ENCODE peak calls at places on chromosomes 13 and 19, in nine cellular contexts. One of them, this sample, is unnamed.
A peak's percentile ranks its signal among the peaks of the same experiment; 100 is the strongest.

GRCh38 chr13:108961542-108962125 is 332.2 kb downstream of the MYO16 start:
- DNase-seq in stomach: no peak
- DNase-seq in HCT116: peak; percentile 31
- DNase-seq in testis: no peak
- DNase-seq in A549: peak; percentile 4
- DNase-seq in H1: no peak
- DNase-seq in suprapubic skin: no peak
- DNase-seq in breast epithelium: no peak
- DNase-seq in IMR-90: peak; percentile 62
- DNase-seq in this sample: peak; percentile 56

GRCh38 chr19:37738371-37738770 is 18.8 kb upstream of the ZNF607 start:
- DNase-seq in stomach: no peak
- DNase-seq in A549: no peak
- DNase-seq in suprapubic skin: no peak
- DNase-seq in IMR-90: no peak
- DNase-seq in H1: no peak
- DNase-seq in HCT116: no peak
- DNase-seq in breast epithelium: no peak
- DNase-seq in testis: no peak
- DNase-seq in this sample: no peak

GRCh38 chr13:101416181-101417042 is at the start of gene NALCN:
- DNase-seq in testis: peak; percentile 31
- DNase-seq in H1: no peak
- DNase-seq in HCT116: no peak
- DNase-seq in suprapubic skin: peak; percentile 60
- DNase-seq in IMR-90: no peak
- DNase-seq in stomach: no peak
- DNase-seq in breast epithelium: no peak
- DNase-seq in A549: peak; percentile 6
- DNase-seq in this sample: no peak

GRCh38 chr13:73778242-73778864 is 355.9 kb downstream of the KLF12 start:
- DNase-seq in suprapubic skin: no peak
- DNase-seq in H1: no peak
- DNase-seq in IMR-90: no peak
- DNase-seq in breast epithelium: no peak
- DNase-seq in A549: no peak
- DNase-seq in HCT116: no peak
- DNase-seq in stomach: no peak
- DNase-seq in testis: no peak
- DNase-seq in this sample: no peak

GRCh38 chr13:114140909-114141255 is 8.5 kb upstream of the RASA3 start:
- DNase-seq in stomach: no peak
- DNase-seq in breast epithelium: no peak
- DNase-seq in IMR-90: no peak
- DNase-seq in HCT116: no peak
- DNase-seq in testis: no peak
- DNase-seq in A549: no peak
- DNase-seq in suprapubic skin: no peak
- DNase-seq in H1: no peak
- DNase-seq in this sample: no peak

GRCh38 chr19:30634431-30634830 is 262.2 kb downstream of the ZNF536 start:
- DNase-seq in suprapubic skin: no peak
- DNase-seq in stomach: no peak
- DNase-seq in HCT116: no peak
- DNase-seq in testis: no peak
- DNase-seq in H1: no peak
- DNase-seq in breast epithelium: no peak
- DNase-seq in A549: no peak
- DNase-seq in IMR-90: no peak
- DNase-seq in this sample: no peak

GRCh38 chr19:35462476-35462953 is 14.5 kb downstream of the FFAR2 start:
- DNase-seq in testis: no peak
- DNase-seq in H1: no peak
- DNase-seq in HCT116: no peak
- DNase-seq in suprapubic skin: no peak
- DNase-seq in stomach: no peak
- DNase-seq in breast epithelium: no peak
- DNase-seq in A549: no peak
- DNase-seq in IMR-90: no peak
- DNase-seq in this sample: no peak

GRCh38 chr13:110714798-110715394 is 1.4 kb downstream of the ING1 start:
- DNase-seq in stomach: peak; percentile 55
- DNase-seq in testis: peak; percentile 57
- DNase-seq in suprapubic skin: peak; percentile 85
- DNase-seq in A549: no peak
- DNase-seq in IMR-90: peak; percentile 25
- DNase-seq in H1: no peak
- DNase-seq in HCT116: no peak
- DNase-seq in breast epithelium: peak; percentile 61
- DNase-seq in this sample: peak; percentile 82

GRCh38 chr13:19845758-19846157 is 17.7 kb downstream of the ZMYM5 start:
- DNase-seq in breast epithelium: no peak
- DNase-seq in A549: peak; percentile 78
- DNase-seq in HCT116: peak; percentile 77
- DNase-seq in stomach: no peak
- DNase-seq in suprapubic skin: no peak
- DNase-seq in testis: no peak
- DNase-seq in IMR-90: peak; percentile 99
- DNase-seq in H1: no peak
- DNase-seq in this sample: peak; percentile 41

GRCh38 chr19:2016041-2016807 is 710 bp upstream of the BTBD2 start:
- DNase-seq in IMR-90: peak; percentile 81
- DNase-seq in stomach: peak; percentile 69
- DNase-seq in HCT116: peak; percentile 73
- DNase-seq in suprapubic skin: peak; percentile 90
- DNase-seq in breast epithelium: peak; percentile 78
- DNase-seq in testis: peak; percentile 79
- DNase-seq in H1: no peak
- DNase-seq in A549: peak; percentile 68
- DNase-seq in this sample: peak; percentile 62

GRCh38 chr13:33202644-33203169 is 82.8 kb downstream of the STARD13 start:
- DNase-seq in HCT116: no peak
- DNase-seq in H1: no peak
- DNase-seq in A549: no peak
- DNase-seq in suprapubic skin: no peak
- DNase-seq in stomach: no peak
- DNase-seq in testis: no peak
- DNase-seq in breast epithelium: no peak
- DNase-seq in IMR-90: no peak
- DNase-seq in this sample: no peak

GRCh38 chr19:38513762-38514167 is 80.3 kb downstream of the RYR1 start:
- DNase-seq in breast epithelium: no peak
- DNase-seq in stomach: no peak
- DNase-seq in IMR-90: no peak
- DNase-seq in A549: no peak
- DNase-seq in suprapubic skin: no peak
- DNase-seq in testis: no peak
- DNase-seq in H1: no peak
- DNase-seq in HCT116: no peak
- DNase-seq in this sample: no peak

GRCh38 chr19:30060872-30061556 is 119.0 kb downstream of the URI1 start:
- DNase-seq in testis: no peak
- DNase-seq in HCT116: no peak
- DNase-seq in stomach: no peak
- DNase-seq in suprapubic skin: no peak
- DNase-seq in H1: no peak
- DNase-seq in breast epithelium: no peak
- DNase-seq in A549: no peak
- DNase-seq in IMR-90: no peak
- DNase-seq in this sample: no peak

GRCh38 chr13:76632388-76633044 is 253.7 kb downstream of the KCTD12 start:
- DNase-seq in suprapubic skin: no peak
- DNase-seq in breast epithelium: no peak
- DNase-seq in A549: no peak
- DNase-seq in H1: no peak
- DNase-seq in testis: no peak
- DNase-seq in HCT116: no peak
- DNase-seq in stomach: no peak
- DNase-seq in IMR-90: no peak
- DNase-seq in this sample: no peak

GRCh38 chr19:31389874-31390273 is 40.6 kb upstream of the TSHZ3 start:
- DNase-seq in IMR-90: no peak
- DNase-seq in H1: no peak
- DNase-seq in A549: no peak
- DNase-seq in HCT116: no peak
- DNase-seq in suprapubic skin: no peak
- DNase-seq in stomach: no peak
- DNase-seq in testis: no peak
- DNase-seq in breast epithelium: no peak
- DNase-seq in this sample: no peak

GRCh38 chr13:26923824-26924605 is 163.4 kb upstream of the GPR12 start:
- DNase-seq in testis: peak; percentile 26
- DNase-seq in HCT116: no peak
- DNase-seq in breast epithelium: no peak
- DNase-seq in IMR-90: peak; percentile 34
- DNase-seq in suprapubic skin: no peak
- DNase-seq in stomach: no peak
- DNase-seq in H1: no peak
- DNase-seq in A549: no peak
- DNase-seq in this sample: no peak

GRCh38 chr19:11204943-11205349 is 7.6 kb upstream of the KANK2 start:
- DNase-seq in A549: no peak
- DNase-seq in breast epithelium: no peak
- DNase-seq in testis: no peak
- DNase-seq in stomach: no peak
- DNase-seq in H1: no peak
- DNase-seq in suprapubic skin: no peak
- DNase-seq in IMR-90: no peak
- DNase-seq in HCT116: no peak
- DNase-seq in this sample: no peak

GRCh38 chr19:11174336-11174735 is 18.8 kb upstream of the SPC24 start:
- DNase-seq in H1: no peak
- DNase-seq in breast epithelium: no peak
- DNase-seq in suprapubic skin: no peak
- DNase-seq in stomach: no peak
- DNase-seq in HCT116: no peak
- DNase-seq in testis: no peak
- DNase-seq in A549: no peak
- DNase-seq in IMR-90: no peak
- DNase-seq in this sample: no peak

GRCh38 chr19:13817615-13818371 is 22.6 kb downstream of the ZSWIM4 start:
- DNase-seq in testis: peak; percentile 29
- DNase-seq in H1: peak; percentile 98
- DNase-seq in A549: no peak
- DNase-seq in breast epithelium: no peak
- DNase-seq in HCT116: no peak
- DNase-seq in suprapubic skin: no peak
- DNase-seq in IMR-90: no peak
- DNase-seq in stomach: peak; percentile 87
- DNase-seq in this sample: peak; percentile 60
- TF ChIP-seq POLR2A in testis: no peak
- TF ChIP-seq POLR2A in H1: peak; percentile 69
- TF ChIP-seq POLR2A in A549: no peak
- TF ChIP-seq POLR2A in breast epithelium: no peak
- TF ChIP-seq POLR2A in HCT116: no peak
- TF ChIP-seq POLR2A in suprapubic skin: no peak
- TF ChIP-seq POLR2A in IMR-90: no peak
- TF ChIP-seq POLR2A in stomach: no peak
- TF ChIP-seq POLR2A in this sample: no peak

GRCh38 chr13:32031025-32031814 is at the start of gene FRY:
- DNase-seq in suprapubic skin: peak; percentile 73
- DNase-seq in HCT116: peak; percentile 15
- DNase-seq in IMR-90: peak; percentile 58
- DNase-seq in breast epithelium: peak; percentile 77
- DNase-seq in stomach: peak; percentile 60
- DNase-seq in A549: peak; percentile 32
- DNase-seq in testis: peak; percentile 76
- DNase-seq in H1: peak; percentile 58
- DNase-seq in this sample: peak; percentile 35
- TF ChIP-seq POLR2A in suprapubic skin: no peak
- TF ChIP-seq POLR2A in HCT116: no peak
- TF ChIP-seq POLR2A in IMR-90: no peak
- TF ChIP-seq POLR2A in breast epithelium: no peak
- TF ChIP-seq POLR2A in stomach: no peak
- TF ChIP-seq POLR2A in A549: no peak
- TF ChIP-seq POLR2A in testis: no peak
- TF ChIP-seq POLR2A in H1: no peak
- TF ChIP-seq POLR2A in this sample: no peak

DNA sequence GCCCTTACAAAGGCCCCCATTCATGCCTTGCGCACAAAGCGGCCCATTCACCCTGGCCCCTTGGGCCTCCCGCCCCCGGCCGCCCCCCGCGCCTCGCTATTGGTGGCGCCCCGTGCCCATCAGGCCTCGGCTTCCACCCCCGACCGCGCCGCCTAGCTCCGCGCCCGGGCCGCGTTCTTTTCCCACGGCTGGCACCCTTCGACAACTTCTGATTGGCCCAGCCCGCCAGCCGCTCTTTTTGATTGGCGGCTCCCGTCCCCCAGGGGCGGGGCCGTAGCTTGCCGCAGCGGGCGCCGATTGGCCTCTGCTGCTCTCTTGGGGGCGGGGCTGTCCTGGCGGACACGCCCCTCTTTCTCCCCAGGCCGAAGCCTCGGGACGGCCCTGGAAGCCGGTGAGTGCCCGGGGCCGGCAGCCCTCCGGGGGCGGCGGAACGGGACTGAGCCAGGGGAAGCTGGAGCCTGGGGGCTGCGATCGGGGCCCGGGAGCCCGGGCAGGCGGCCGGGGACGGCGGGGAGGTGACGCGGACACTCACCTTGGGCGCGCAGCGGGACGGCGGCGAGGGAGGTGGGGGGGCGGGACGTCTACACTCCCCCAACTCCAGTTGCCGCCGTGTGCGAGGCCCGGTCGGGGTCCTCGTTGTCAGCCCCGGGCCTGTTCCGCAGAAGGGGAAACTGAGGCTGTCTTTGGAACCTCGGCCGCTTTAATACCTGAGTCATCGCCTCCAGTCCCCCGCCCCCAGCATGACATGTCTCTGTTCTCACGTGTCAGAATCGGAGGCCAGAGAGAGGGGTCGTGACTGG is at the start of gene MYH14:
- DNase-seq in testis: peak; percentile 90
- DNase-seq in A549: peak; percentile 99
- DNase-seq in IMR-90: no peak
- DNase-seq in H1: peak; percentile 71
- DNase-seq in suprapubic skin: peak; percentile 80
- DNase-seq in HCT116: peak; percentile 86
- DNase-seq in stomach: peak; percentile 96
- DNase-seq in breast epithelium: peak; percentile 92
- DNase-seq in this sample: peak; percentile 20
- TF ChIP-seq POLR2A in testis: no peak
- TF ChIP-seq POLR2A in A549: peak; percentile 34
- TF ChIP-seq POLR2A in IMR-90: no peak
- TF ChIP-seq POLR2A in H1: no peak
- TF ChIP-seq POLR2A in suprapubic skin: no peak
- TF ChIP-seq POLR2A in HCT116: no peak
- TF ChIP-seq POLR2A in stomach: no peak
- TF ChIP-seq POLR2A in breast epithelium: peak; percentile 39
- TF ChIP-seq POLR2A in this sample: no peak

DNA sequence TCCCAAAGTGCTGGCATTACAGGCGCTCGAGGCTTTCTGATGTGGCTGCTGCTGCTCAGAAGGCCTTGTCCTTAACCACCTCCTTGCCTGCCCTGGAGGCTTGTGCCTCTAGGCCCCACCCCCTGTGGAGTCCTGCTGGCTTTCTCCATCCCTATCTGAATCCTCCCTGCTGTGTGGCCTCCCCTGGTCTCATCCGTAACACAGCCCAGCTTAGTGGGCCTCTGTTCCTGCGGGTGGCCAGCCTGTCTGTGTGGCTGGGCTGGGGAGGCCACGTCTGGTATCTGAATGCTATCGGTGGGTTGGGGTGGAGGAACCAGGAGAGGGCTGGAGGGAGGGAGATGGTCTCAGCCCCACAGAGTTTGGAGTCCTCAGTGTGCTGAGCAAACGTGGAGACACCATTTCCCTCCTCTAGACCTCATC is 4.7 kb downstream of the RPL28 start:
- DNase-seq in A549: no peak
- DNase-seq in suprapubic skin: no peak
- DNase-seq in stomach: no peak
- DNase-seq in IMR-90: no peak
- DNase-seq in testis: no peak
- DNase-seq in H1: no peak
- DNase-seq in HCT116: no peak
- DNase-seq in breast epithelium: no peak
- DNase-seq in this sample: no peak
- TF ChIP-seq POLR2A in A549: no peak
- TF ChIP-seq POLR2A in suprapubic skin: no peak
- TF ChIP-seq POLR2A in stomach: no peak
- TF ChIP-seq POLR2A in IMR-90: no peak
- TF ChIP-seq POLR2A in testis: no peak
- TF ChIP-seq POLR2A in H1: no peak
- TF ChIP-seq POLR2A in HCT116: no peak
- TF ChIP-seq POLR2A in breast epithelium: no peak
- TF ChIP-seq POLR2A in this sample: peak; percentile 6